ENCODE peak calls at places on chromosomes 3 and 15, in five cellular contexts. One of them, this sample, is unnamed.

GRCh38 chr3:190425833-190426232 is 23.9 kb downstream of the TMEM207 start:
- DNase-seq in endothelial cell: no peak
- DNase-seq in fibroblast of mammary gland: no peak
- DNase-seq in CD4-positive, alpha-beta T cell: no peak
- DNase-seq in WTC11: no peak
- DNase-seq in this sample: no peak

GRCh38 chr3:192845196-192845855 is 72.3 kb downstream of the MB21D2 start:
- DNase-seq in CD4-positive, alpha-beta T cell: no peak
- DNase-seq in fibroblast of mammary gland: peak
- DNase-seq in endothelial cell: no peak
- DNase-seq in WTC11: no peak
- DNase-seq in this sample: no peak

GRCh38 chr3:110210261-110210660 is 861.4 kb upstream of the NECTIN3 start:
- DNase-seq in WTC11: no peak
- DNase-seq in CD4-positive, alpha-beta T cell: no peak
- DNase-seq in fibroblast of mammary gland: no peak
- DNase-seq in endothelial cell: no peak
- DNase-seq in this sample: no peak

GRCh38 chr15:69141833-69142232 is 18.6 kb upstream of the GLCE start:
- DNase-seq in endothelial cell: no peak
- DNase-seq in WTC11: no peak
- DNase-seq in CD4-positive, alpha-beta T cell: no peak
- DNase-seq in fibroblast of mammary gland: no peak
- DNase-seq in this sample: no peak

GRCh38 chr3:47867451-47868017 is 64.6 kb downstream of the DHX30 start:
- DNase-seq in WTC11: no peak
- DNase-seq in endothelial cell: no peak
- DNase-seq in fibroblast of mammary gland: no peak
- DNase-seq in CD4-positive, alpha-beta T cell: no peak
- DNase-seq in this sample: no peak

GRCh38 chr15:42595641-42596240 is 20.3 kb downstream of the STARD9 start:
- DNase-seq in WTC11: no peak
- DNase-seq in CD4-positive, alpha-beta T cell: no peak
- DNase-seq in endothelial cell: no peak
- DNase-seq in fibroblast of mammary gland: peak
- DNase-seq in this sample: no peak

GRCh38 chr3:3847994-3848970 is 49.1 kb downstream of the LRRN1 start:
- DNase-seq in fibroblast of mammary gland: no peak
- DNase-seq in WTC11: peak
- DNase-seq in CD4-positive, alpha-beta T cell: no peak
- DNase-seq in endothelial cell: no peak
- DNase-seq in this sample: peak

GRCh38 chr3:195182470-195182795 is 88.5 kb downstream of the XXYLT1 start:
- DNase-seq in fibroblast of mammary gland: peak
- DNase-seq in endothelial cell: no peak
- DNase-seq in WTC11: no peak
- DNase-seq in CD4-positive, alpha-beta T cell: no peak
- DNase-seq in this sample: no peak

GRCh38 chr3:177490626-177491025 is 293.3 kb upstream of the TBL1XR1 start:
- DNase-seq in fibroblast of mammary gland: no peak
- DNase-seq in endothelial cell: no peak
- DNase-seq in WTC11: no peak
- DNase-seq in CD4-positive, alpha-beta T cell: no peak
- DNase-seq in this sample: no peak

GRCh38 chr15:30827625-30828303 is 76.0 kb upstream of the FAN1 start:
- DNase-seq in fibroblast of mammary gland: no peak
- DNase-seq in CD4-positive, alpha-beta T cell: no peak
- DNase-seq in WTC11: no peak
- DNase-seq in endothelial cell: no peak
- DNase-seq in this sample: no peak

GRCh38 chr3:146326875-146327543 is 76.1 kb upstream of the PLSCR4 start:
- DNase-seq in CD4-positive, alpha-beta T cell: no peak
- DNase-seq in endothelial cell: no peak
- DNase-seq in fibroblast of mammary gland: peak
- DNase-seq in WTC11: no peak
- DNase-seq in this sample: peak

GRCh38 chr3:120560304-120561250 is 35.6 kb upstream of the NDUFB4 start:
- DNase-seq in WTC11: peak
- DNase-seq in CD4-positive, alpha-beta T cell: no peak
- DNase-seq in endothelial cell: peak
- DNase-seq in fibroblast of mammary gland: peak
- DNase-seq in this sample: no peak

GRCh38 chr3:38826001-38826400 is 10.0 kb upstream of the SCN10A start:
- DNase-seq in fibroblast of mammary gland: no peak
- DNase-seq in WTC11: no peak
- DNase-seq in CD4-positive, alpha-beta T cell: no peak
- DNase-seq in endothelial cell: no peak
- DNase-seq in this sample: no peak

GRCh38 chr3:38827791-38828190 is 11.8 kb upstream of the SCN10A start:
- DNase-seq in endothelial cell: no peak
- DNase-seq in CD4-positive, alpha-beta T cell: no peak
- DNase-seq in fibroblast of mammary gland: no peak
- DNase-seq in WTC11: no peak
- DNase-seq in this sample: no peak

GRCh38 chr3:38829404-38829803 is 13.4 kb upstream of the SCN10A start:
- DNase-seq in fibroblast of mammary gland: peak
- DNase-seq in WTC11: no peak
- DNase-seq in endothelial cell: no peak
- DNase-seq in CD4-positive, alpha-beta T cell: no peak
- DNase-seq in this sample: peak

GRCh38 chr3:38824349-38824748 is 8.3 kb upstream of the SCN10A start:
- DNase-seq in fibroblast of mammary gland: no peak
- DNase-seq in WTC11: no peak
- DNase-seq in endothelial cell: no peak
- DNase-seq in CD4-positive, alpha-beta T cell: no peak
- DNase-seq in this sample: no peak

GRCh38 chr3:38828681-38829080 is 12.7 kb upstream of the SCN10A start:
- DNase-seq in CD4-positive, alpha-beta T cell: no peak
- DNase-seq in endothelial cell: no peak
- DNase-seq in WTC11: no peak
- DNase-seq in fibroblast of mammary gland: no peak
- DNase-seq in this sample: no peak
- TF ChIP-seq CTCF in CD4-positive, alpha-beta T cell: no peak
- TF ChIP-seq CTCF in endothelial cell: no peak
- TF ChIP-seq CTCF in WTC11: no peak
- TF ChIP-seq CTCF in fibroblast of mammary gland: no peak
- TF ChIP-seq CTCF in this sample: no peak

DNA sequence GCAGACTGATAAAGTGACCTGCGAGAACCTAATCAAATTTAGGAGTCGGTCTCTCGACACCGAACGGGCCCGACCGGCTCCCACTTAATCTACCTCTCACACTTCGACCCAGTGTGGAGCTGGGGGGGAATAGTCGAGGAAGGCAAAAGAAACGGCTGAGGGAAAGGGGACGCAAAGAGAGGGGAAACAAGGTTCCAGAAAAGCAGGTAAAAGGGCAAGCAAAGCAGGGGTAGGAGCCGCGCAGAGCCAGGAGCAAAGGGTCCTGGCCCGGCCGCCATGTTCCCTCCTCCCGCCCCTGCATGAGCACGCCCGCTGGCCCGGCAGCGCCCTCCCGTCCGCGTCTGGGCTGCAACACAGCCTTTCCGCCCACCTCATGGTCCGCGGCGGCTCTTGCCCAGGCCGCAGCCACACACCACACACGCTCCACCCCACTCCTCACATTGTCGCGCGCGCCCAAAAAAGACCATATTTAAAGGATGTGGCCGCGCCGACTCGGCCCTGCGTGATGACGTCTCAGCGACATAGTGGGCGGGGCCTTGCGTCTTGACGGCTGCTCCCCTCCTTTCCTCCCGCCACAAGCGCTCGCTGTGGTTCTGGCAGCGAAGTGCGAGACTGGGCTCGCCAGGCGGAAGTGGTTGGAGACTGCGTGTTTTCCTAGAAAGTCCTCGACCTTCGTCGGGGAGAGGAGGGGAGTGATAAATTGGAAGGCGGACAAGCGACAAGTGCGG is at the start of gene ICE2:
- DNase-seq in CD4-positive, alpha-beta T cell: peak
- DNase-seq in WTC11: peak
- DNase-seq in endothelial cell: peak
- DNase-seq in fibroblast of mammary gland: peak
- DNase-seq in this sample: peak
- TF ChIP-seq CTCF in CD4-positive, alpha-beta T cell: no peak
- TF ChIP-seq CTCF in WTC11: no peak
- TF ChIP-seq CTCF in endothelial cell: no peak
- TF ChIP-seq CTCF in fibroblast of mammary gland: no peak
- TF ChIP-seq CTCF in this sample: no peak

DNA sequence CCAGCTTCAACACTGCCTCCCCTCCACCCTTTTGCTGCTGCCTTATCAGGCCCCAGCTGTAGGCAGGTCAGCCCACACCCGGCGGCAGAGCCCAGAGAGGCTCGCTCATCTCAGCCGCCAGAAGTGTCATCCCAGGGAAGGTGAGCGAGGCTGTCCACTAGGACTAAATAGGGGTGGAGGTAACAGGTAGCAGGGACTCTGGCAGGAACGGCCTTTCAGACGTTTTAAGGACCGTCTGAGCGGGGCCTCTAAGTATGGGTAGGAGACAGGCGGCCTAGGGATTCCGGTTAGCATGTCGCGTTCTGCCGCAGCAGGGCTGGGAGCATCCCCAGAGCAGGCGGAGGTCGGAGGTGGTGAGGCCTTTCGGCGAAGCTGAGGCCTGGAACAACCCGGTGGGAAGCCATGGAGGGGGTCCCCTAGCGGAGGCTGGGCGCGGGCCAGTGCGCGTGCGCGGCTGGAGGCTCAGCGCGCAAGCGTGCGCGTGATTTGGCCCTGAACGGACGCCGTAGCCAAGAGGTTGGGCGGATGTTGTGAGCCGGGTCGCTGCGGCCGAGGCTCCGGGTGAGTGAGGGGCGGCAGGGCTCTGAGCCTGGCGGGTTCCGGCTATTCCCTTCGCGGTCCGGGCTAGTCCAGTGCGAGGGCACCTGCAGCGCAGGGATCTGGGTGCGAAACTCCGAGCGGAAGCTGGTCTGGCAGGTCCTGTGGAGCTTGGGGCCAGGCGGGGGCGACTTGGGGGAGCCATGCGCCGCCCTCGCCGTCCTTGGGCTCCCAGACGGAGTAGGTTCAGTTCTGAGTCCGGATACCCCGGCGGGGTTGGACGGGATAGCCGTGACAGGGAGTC is at the start of the genes MST1 and RNF123:
- DNase-seq in endothelial cell: peak
- DNase-seq in WTC11: peak
- DNase-seq in CD4-positive, alpha-beta T cell: peak
- DNase-seq in fibroblast of mammary gland: peak
- DNase-seq in this sample: peak
- TF ChIP-seq CTCF in endothelial cell: no peak
- TF ChIP-seq CTCF in WTC11: no peak
- TF ChIP-seq CTCF in CD4-positive, alpha-beta T cell: peak
- TF ChIP-seq CTCF in fibroblast of mammary gland: no peak
- TF ChIP-seq CTCF in this sample: no peak

DNA sequence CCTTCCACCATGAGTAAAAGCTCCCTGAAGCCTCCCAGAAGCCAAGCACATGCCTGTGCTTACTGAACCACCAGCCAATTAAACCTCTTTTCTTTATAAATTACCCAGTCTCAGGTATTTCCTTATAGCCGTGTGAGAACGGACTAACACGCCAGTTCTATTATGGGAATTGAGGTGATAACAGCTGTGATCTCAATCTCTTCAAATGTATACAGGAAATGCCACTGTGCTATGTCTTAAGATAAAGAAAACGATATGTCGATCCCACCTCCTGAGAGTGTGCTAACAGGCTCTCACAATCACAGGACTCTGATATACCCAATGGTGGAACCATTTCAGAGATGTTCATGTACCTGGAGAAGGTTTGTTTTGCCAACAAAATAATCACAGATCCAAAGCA is 26.2 kb downstream of the CHSY1 start:
- DNase-seq in WTC11: no peak
- DNase-seq in CD4-positive, alpha-beta T cell: no peak
- DNase-seq in endothelial cell: no peak
- DNase-seq in fibroblast of mammary gland: no peak
- DNase-seq in this sample: no peak
- TF ChIP-seq CTCF in WTC11: no peak
- TF ChIP-seq CTCF in CD4-positive, alpha-beta T cell: no peak
- TF ChIP-seq CTCF in endothelial cell: no peak
- TF ChIP-seq CTCF in fibroblast of mammary gland: no peak
- TF ChIP-seq CTCF in this sample: no peak

GRCh38 chr15:48647963-48648362 is 2.5 kb upstream of the FBN1 start:
- DNase-seq in fibroblast of mammary gland: peak
- DNase-seq in endothelial cell: peak
- DNase-seq in CD4-positive, alpha-beta T cell: no peak
- DNase-seq in WTC11: no peak
- DNase-seq in this sample: no peak
- TF ChIP-seq CTCF in fibroblast of mammary gland: peak
- TF ChIP-seq CTCF in endothelial cell: no peak
- TF ChIP-seq CTCF in CD4-positive, alpha-beta T cell: no peak
- TF ChIP-seq CTCF in WTC11: no peak
- TF ChIP-seq CTCF in this sample: no peak

DNA sequence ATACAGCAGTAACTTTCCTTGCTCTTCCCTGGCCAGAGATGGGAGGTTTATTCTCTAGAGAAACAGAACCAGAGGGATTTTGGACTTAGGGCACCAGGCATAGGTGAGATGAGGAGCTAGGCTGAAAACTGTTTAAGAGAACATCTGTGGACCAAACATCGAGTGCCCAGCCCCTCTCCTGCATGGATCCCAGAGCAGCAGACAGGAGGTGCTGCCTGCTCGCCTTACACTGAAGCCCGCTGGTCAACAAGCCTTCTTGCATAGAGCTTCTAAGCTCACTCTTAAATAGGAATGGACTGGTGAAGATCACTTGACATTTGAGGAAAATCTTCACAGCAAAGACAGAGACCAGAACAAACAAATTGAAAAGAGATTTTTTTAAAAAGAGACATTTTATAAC is 41.2 kb downstream of the PARP15 start:
- DNase-seq in WTC11: no peak
- DNase-seq in endothelial cell: no peak
- DNase-seq in CD4-positive, alpha-beta T cell: no peak
- DNase-seq in fibroblast of mammary gland: no peak
- DNase-seq in this sample: no peak
- TF ChIP-seq CTCF in WTC11: no peak
- TF ChIP-seq CTCF in endothelial cell: no peak
- TF ChIP-seq CTCF in CD4-positive, alpha-beta T cell: no peak
- TF ChIP-seq CTCF in fibroblast of mammary gland: no peak
- TF ChIP-seq CTCF in this sample: no peak

DNA sequence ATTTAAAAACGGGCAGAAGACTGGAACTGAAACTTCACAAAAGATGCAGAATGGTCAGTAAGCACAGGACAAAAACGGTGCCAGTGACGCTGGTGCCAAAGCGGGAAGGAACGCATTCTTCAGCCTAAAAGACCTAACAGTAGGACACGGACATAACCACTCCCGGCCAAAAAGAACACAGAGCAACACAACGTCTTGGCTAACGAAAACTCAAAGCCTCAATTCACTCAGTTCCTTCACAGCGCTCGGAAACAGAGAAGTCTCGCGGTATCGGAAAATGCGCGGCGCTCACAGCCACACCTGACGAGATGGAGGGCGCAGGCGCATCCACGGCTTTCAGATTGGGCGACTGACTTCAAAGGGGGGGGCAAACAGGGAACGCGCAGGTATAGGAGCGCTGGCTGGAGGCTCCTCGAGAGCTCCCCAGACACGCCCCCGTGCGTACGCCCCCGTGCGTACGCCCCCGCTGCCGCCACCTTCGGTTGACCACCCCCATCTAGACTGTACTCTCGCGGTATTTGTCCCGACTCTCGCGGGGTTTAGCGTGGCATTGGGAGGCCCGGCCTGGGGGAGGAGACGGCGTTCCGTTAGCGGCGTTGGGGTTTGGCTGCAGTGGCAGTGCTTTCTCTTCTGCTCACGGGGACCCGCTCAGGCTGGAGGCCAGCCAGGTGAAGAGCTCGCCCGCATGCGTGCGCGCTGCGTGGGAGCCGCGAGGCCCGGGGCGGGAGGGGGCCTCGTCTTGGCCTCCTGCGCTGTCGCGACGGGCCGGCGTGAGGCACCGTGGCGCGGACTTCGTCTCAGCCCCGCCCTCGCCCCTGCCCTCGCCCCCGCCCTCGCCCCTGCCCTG is at the start of gene NKTR:
- DNase-seq in CD4-positive, alpha-beta T cell: peak
- DNase-seq in fibroblast of mammary gland: peak
- DNase-seq in WTC11: peak
- DNase-seq in endothelial cell: peak
- DNase-seq in this sample: peak
- TF ChIP-seq CTCF in CD4-positive, alpha-beta T cell: no peak
- TF ChIP-seq CTCF in fibroblast of mammary gland: no peak
- TF ChIP-seq CTCF in WTC11: no peak
- TF ChIP-seq CTCF in endothelial cell: no peak
- TF ChIP-seq CTCF in this sample: peak